ENCODE peak calls at places on chromosomes 4 and X, in six cellular contexts. Z is K562, D is GM12878, M is HCT116, T is HepG2, Y is H1. N is an unnamed sample.

GRCh38 chr4:25051534-25051933 is 20.8 kb upstream of the LGI2 start:
- DNase-seq in Y (no peak), T (no peak), M (no peak), D (no peak), Z (no peak), N (no peak)

GRCh38 chr4:175054980-175055379 is 136.8 kb downstream of the ADAM29 start:
- DNase-seq in Y (peak), M (no peak), Z (no peak), T (no peak), D (no peak), N (peak)

GRCh38 chrX:16125520-16126149 is 2.3 kb downstream of the GRPR start:
- DNase-seq in Z (no peak), Y (no peak), M (no peak), D (no peak), T (no peak), N (no peak)

GRCh38 chrX:130082244-130083106 is 27.8 kb downstream of the ELF4 start:
- DNase-seq in Z (peak), T (no peak), M (no peak), D (no peak), Y (no peak), N (no peak)

GRCh38 chrX:22760513-22761057 is 239.2 kb upstream of the DDX53 start:
- DNase-seq in D (no peak), Z (no peak), T (no peak), M (no peak), Y (no peak), N (no peak)

GRCh38 chrX:107716045-107716684 is 59.4 kb downstream of the TSC22D3 start:
- DNase-seq in Z (no peak), D (no peak), T (no peak), Y (no peak), M (no peak), N (no peak)

GRCh38 chr4:184263910-184264732 is 46.4 kb upstream of the ENPP6 start:
- DNase-seq in Z (peak), T (peak), M (peak), Y (peak), D (no peak), N (peak)

GRCh38 chr4:134787315-134787714 is 585.7 kb upstream of the PABPC4L start:
- DNase-seq in D (no peak), Y (no peak), T (no peak), Z (no peak), M (no peak), N (no peak)

GRCh38 chrX:18640686-18641085 is 31.2 kb downstream of the RS1 start:
- DNase-seq in M (no peak), D (no peak), Y (peak), Z (peak), T (no peak), N (peak)

GRCh38 chr4:1297023-1297395 is 7.3 kb downstream of the MAEA start:
- DNase-seq in Y (no peak), M (no peak), D (no peak), T (no peak), Z (no peak), N (no peak)

GRCh38 chrX:141341341-141341740 is 99.0 kb upstream of the SPANXC start:
- DNase-seq in Y (no peak), D (no peak), Z (no peak), T (no peak), M (no peak), N (no peak)

DNA sequence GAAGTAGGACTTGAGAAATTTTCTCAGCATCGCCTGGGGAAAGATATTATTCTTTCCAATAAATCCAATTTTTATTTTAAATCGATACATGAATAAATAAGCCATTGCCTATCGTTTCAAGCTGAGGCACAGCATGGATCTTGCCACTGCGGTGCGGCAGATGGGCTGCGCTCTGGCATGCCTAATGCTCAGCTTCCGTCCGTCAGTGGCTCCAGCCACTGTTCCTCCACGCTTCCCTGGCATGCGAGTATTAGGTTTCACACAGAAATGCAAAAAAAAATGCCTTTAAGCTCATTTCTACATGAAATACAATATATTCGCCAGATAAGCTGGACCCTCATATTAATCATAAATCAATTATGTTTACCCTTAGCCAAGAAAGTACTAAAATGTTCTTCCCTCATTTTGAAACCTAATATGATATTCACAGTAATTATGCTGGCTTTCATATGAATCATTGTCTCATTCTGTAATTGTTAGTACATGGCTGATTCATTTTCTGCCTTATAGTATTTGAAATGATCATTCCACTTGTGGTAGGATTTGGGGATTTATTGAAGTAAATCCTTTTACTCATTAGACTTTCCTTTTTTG is 115.5 kb upstream of the FAM241A start:
- DNase-seq in T (no peak), D (no peak), Z (no peak), Y (no peak), M (no peak), N (no peak)
- TF ChIP-seq ZNF274 in T (no peak), D (no peak), Z (no peak), Y (no peak), M (no peak), N (no peak)

GRCh38 chr4:105924341-105924740 is 29.1 kb downstream of the NPNT start:
- DNase-seq in Z (no peak), Y (no peak), D (no peak), T (no peak), M (no peak), N (no peak)

GRCh38 chr4:105921301-105921700 is 26.0 kb downstream of the NPNT start:
- DNase-seq in Z (no peak), M (no peak), D (no peak), Y (no peak), T (no peak), N (no peak)

GRCh38 chr4:105923507-105924238 is 28.4 kb downstream of the NPNT start:
- DNase-seq in T (no peak), D (no peak), Y (no peak), M (peak), Z (no peak), N (no peak)
- TF ChIP-seq YY1 in T (no peak), D (no peak), Y (no peak), M (no peak), Z (no peak), N (no peak)

GRCh38 chr4:123547818-123548200 is 151.2 kb downstream of the SPRY1 start:
- DNase-seq in M (no peak), Y (no peak), T (no peak), D (no peak), Z (no peak), N (no peak)
- H3K4me3 ChIP-seq in M (no peak), Y (no peak), T (no peak), D (no peak), Z (no peak), N (no peak)

GRCh38 chrX:134571831-134572230 is 86.4 kb downstream of the PLAC1 start:
- DNase-seq in Y (no peak), T (no peak), Z (no peak), M (no peak), D (no peak), N (no peak)

GRCh38 chrX:134573683-134574035 is 84.6 kb downstream of the PLAC1 start:
- DNase-seq in Y (no peak), T (no peak), D (no peak), M (no peak), Z (no peak), N (no peak)

GRCh38 chrX:134570899-134571298 is 87.4 kb downstream of the PLAC1 start:
- DNase-seq in D (no peak), Y (no peak), T (no peak), Z (no peak), M (no peak), N (no peak)

GRCh38 chrX:134570509-134570846 is 87.8 kb downstream of the PLAC1 start:
- DNase-seq in Y (no peak), M (no peak), Z (no peak), T (no peak), D (no peak), N (no peak)

DNA sequence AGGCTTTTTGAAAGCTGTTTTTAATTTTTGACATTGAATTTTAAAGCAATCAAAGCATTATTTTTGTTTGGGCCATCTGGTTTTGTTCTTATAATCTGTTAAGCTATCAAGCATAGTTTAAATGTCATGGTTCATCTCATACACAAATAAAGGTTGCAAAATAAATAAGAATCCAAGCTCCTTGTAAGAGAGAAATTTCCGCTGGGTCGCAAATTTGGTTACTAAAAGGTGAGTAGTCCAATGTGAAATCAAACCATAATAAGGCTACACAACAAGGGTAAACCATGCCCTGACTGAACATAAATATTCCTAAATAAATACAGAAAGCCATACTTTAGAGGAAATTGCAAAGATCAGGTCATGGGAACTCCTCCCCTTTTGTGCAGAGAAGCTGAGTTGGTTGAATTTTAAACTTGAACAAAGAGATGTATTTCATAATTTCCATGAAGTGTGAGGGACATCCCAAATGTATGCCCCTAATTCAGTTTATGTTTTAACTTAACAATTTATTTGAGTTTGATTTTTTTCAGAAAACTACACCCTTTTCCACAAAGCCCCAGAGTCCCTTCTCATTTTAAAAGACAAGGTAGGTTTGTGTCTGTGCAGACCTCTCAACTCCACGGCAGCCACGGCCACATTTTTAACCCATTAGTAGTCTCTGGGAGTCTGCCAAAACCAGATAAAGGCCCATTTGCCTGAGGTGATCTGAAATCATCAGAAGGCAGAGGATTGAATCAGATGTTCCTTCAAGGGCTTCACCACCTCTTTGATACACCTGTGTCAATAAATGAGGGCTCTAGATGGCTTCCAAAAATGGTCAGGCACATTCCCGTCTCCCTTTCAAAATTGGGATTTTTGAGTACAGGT is 85.2 kb downstream of the PLAC1 start:
- DNase-seq in Z (no peak), M (peak), Y (no peak), D (no peak), T (no peak), N (no peak)
- TF ChIP-seq ZNF274 in Z (no peak), M (no peak), Y (no peak), D (no peak), T (no peak), N (no peak)